ENCODE peak calls at places on chromosomes 4 and X, in nine cellular contexts. One of them, this sample, is unnamed.

GRCh38 chr4:7847206-7847605 is 92.5 kb downstream of the AFAP1 start:
- DNase-seq in esophagus squamous epithelium: no peak
- DNase-seq in cardiac fibroblast: no peak
- DNase-seq in endothelial cell: no peak
- DNase-seq in progenitor cell of endocrine pancreas: no peak
- DNase-seq in upper lobe of right lung: no peak
- DNase-seq in GM20000: no peak
- DNase-seq in brain microvascular endothelial cell: no peak
- DNase-seq in activated CD8-positive, alpha-beta T cell treated with anti-CD3 and anti-CD28 coated beads for 36 hours: no peak
- DNase-seq in this sample: no peak

GRCh38 chr4:123350191-123350544 is 46.4 kb upstream of the SPRY1 start:
- DNase-seq in esophagus squamous epithelium: no peak
- DNase-seq in cardiac fibroblast: peak
- DNase-seq in endothelial cell: peak
- DNase-seq in progenitor cell of endocrine pancreas: no peak
- DNase-seq in upper lobe of right lung: no peak
- DNase-seq in GM20000: no peak
- DNase-seq in brain microvascular endothelial cell: no peak
- DNase-seq in activated CD8-positive, alpha-beta T cell treated with anti-CD3 and anti-CD28 coated beads for 36 hours: peak
- DNase-seq in this sample: no peak

GRCh38 chrX:2311483-2311882 is 189.3 kb downstream of the DHRSX start:
- DNase-seq in esophagus squamous epithelium: no peak
- DNase-seq in cardiac fibroblast: no peak
- DNase-seq in endothelial cell: no peak
- DNase-seq in progenitor cell of endocrine pancreas: no peak
- DNase-seq in upper lobe of right lung: no peak
- DNase-seq in GM20000: no peak
- DNase-seq in brain microvascular endothelial cell: no peak
- DNase-seq in activated CD8-positive, alpha-beta T cell treated with anti-CD3 and anti-CD28 coated beads for 36 hours: no peak
- DNase-seq in this sample: no peak

GRCh38 chr4:173091362-173091761 is 77.2 kb upstream of the GALNT7 start:
- DNase-seq in esophagus squamous epithelium: no peak
- DNase-seq in cardiac fibroblast: no peak
- DNase-seq in endothelial cell: no peak
- DNase-seq in progenitor cell of endocrine pancreas: no peak
- DNase-seq in upper lobe of right lung: no peak
- DNase-seq in GM20000: no peak
- DNase-seq in brain microvascular endothelial cell: no peak
- DNase-seq in activated CD8-positive, alpha-beta T cell treated with anti-CD3 and anti-CD28 coated beads for 36 hours: no peak
- DNase-seq in this sample: no peak

GRCh38 chr4:70943115-70943514 is 40.9 kb downstream of the MOB1B start:
- DNase-seq in esophagus squamous epithelium: no peak
- DNase-seq in cardiac fibroblast: no peak
- DNase-seq in endothelial cell: no peak
- DNase-seq in progenitor cell of endocrine pancreas: no peak
- DNase-seq in upper lobe of right lung: no peak
- DNase-seq in GM20000: no peak
- DNase-seq in brain microvascular endothelial cell: no peak
- DNase-seq in activated CD8-positive, alpha-beta T cell treated with anti-CD3 and anti-CD28 coated beads for 36 hours: no peak
- DNase-seq in this sample: no peak

GRCh38 chr4:83282049-83282535 is 2.5 kb downstream of the COQ2 start:
- DNase-seq in esophagus squamous epithelium: no peak
- DNase-seq in cardiac fibroblast: peak
- DNase-seq in endothelial cell: peak
- DNase-seq in progenitor cell of endocrine pancreas: peak
- DNase-seq in upper lobe of right lung: no peak
- DNase-seq in GM20000: peak
- DNase-seq in brain microvascular endothelial cell: peak
- DNase-seq in activated CD8-positive, alpha-beta T cell treated with anti-CD3 and anti-CD28 coated beads for 36 hours: peak
- DNase-seq in this sample: no peak

GRCh38 chrX:37060999-37061398 is 52.8 kb downstream of the FAM47C start:
- DNase-seq in esophagus squamous epithelium: no peak
- DNase-seq in cardiac fibroblast: peak
- DNase-seq in endothelial cell: peak
- DNase-seq in progenitor cell of endocrine pancreas: no peak
- DNase-seq in upper lobe of right lung: no peak
- DNase-seq in GM20000: peak
- DNase-seq in brain microvascular endothelial cell: peak
- DNase-seq in activated CD8-positive, alpha-beta T cell treated with anti-CD3 and anti-CD28 coated beads for 36 hours: peak
- DNase-seq in this sample: no peak

GRCh38 chrX:31580726-31581125 is 508.9 kb upstream of the FTHL17 start:
- DNase-seq in esophagus squamous epithelium: no peak
- DNase-seq in cardiac fibroblast: peak
- DNase-seq in endothelial cell: no peak
- DNase-seq in progenitor cell of endocrine pancreas: no peak
- DNase-seq in upper lobe of right lung: no peak
- DNase-seq in GM20000: no peak
- DNase-seq in brain microvascular endothelial cell: peak
- DNase-seq in activated CD8-positive, alpha-beta T cell treated with anti-CD3 and anti-CD28 coated beads for 36 hours: no peak
- DNase-seq in this sample: no peak

GRCh38 chr4:185921583-185922555 is 109.9 kb upstream of the SORBS2 start:
- DNase-seq in esophagus squamous epithelium: no peak
- DNase-seq in cardiac fibroblast: peak
- DNase-seq in endothelial cell: no peak
- DNase-seq in progenitor cell of endocrine pancreas: no peak
- DNase-seq in upper lobe of right lung: no peak
- DNase-seq in GM20000: no peak
- DNase-seq in brain microvascular endothelial cell: peak
- DNase-seq in activated CD8-positive, alpha-beta T cell treated with anti-CD3 and anti-CD28 coated beads for 36 hours: no peak
- DNase-seq in this sample: no peak

GRCh38 chr4:174826660-174827059 is 2.4 kb downstream of the GLRA3 start:
- DNase-seq in esophagus squamous epithelium: no peak
- DNase-seq in cardiac fibroblast: no peak
- DNase-seq in endothelial cell: no peak
- DNase-seq in progenitor cell of endocrine pancreas: no peak
- DNase-seq in upper lobe of right lung: no peak
- DNase-seq in GM20000: no peak
- DNase-seq in brain microvascular endothelial cell: no peak
- DNase-seq in activated CD8-positive, alpha-beta T cell treated with anti-CD3 and anti-CD28 coated beads for 36 hours: no peak
- DNase-seq in this sample: no peak

GRCh38 chr4:174834477-174834876 is 5.4 kb upstream of the GLRA3 start:
- DNase-seq in esophagus squamous epithelium: no peak
- DNase-seq in cardiac fibroblast: no peak
- DNase-seq in endothelial cell: no peak
- DNase-seq in progenitor cell of endocrine pancreas: no peak
- DNase-seq in upper lobe of right lung: no peak
- DNase-seq in GM20000: no peak
- DNase-seq in brain microvascular endothelial cell: no peak
- DNase-seq in activated CD8-positive, alpha-beta T cell treated with anti-CD3 and anti-CD28 coated beads for 36 hours: no peak
- DNase-seq in this sample: no peak

DNA sequence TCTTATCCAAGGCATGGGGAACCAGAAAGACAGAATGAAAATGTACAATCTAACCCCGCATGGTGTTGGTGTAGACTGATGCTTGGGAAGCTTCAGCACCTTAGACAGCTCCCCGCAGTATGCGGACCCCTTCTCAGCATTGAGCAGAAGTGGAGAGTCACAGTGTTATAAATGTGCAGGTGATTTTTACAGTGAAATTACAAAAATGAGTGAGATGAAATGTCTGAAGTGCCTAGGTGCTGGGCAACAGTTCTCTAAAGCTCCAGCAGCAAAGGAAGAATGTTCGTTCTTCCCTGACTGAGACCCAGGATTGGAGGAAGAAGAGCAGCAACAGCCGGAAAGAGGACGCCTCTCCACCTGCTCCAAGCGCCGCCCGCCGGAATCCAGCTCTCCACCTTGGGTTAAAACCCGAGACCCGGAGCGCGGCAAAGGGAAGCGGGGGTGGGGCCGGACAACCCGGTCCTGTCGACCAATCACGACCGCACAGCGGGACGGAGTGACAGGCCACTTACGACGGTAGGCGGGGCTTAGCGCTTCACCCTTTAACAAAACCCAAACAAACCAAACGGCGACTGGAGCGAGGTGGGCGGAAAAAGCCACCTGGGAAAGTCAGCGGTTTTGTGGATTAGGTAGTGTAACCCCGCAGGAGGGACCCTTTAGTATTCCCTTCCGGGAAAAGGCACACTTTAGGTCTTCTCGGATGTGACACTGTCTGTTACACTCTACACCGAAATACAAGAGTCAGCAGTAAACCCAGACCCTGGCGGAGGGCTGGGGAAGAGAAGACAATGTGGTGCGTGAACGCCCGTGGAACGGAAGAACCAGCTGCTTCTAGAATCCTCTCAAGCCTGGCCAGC is at the start of gene GLRA3:
- DNase-seq in esophagus squamous epithelium: no peak
- DNase-seq in cardiac fibroblast: peak
- DNase-seq in endothelial cell: peak
- DNase-seq in progenitor cell of endocrine pancreas: peak
- DNase-seq in upper lobe of right lung: peak
- DNase-seq in GM20000: peak
- DNase-seq in brain microvascular endothelial cell: peak
- DNase-seq in activated CD8-positive, alpha-beta T cell treated with anti-CD3 and anti-CD28 coated beads for 36 hours: peak
- DNase-seq in this sample: peak
- TF ChIP-seq CTCF in esophagus squamous epithelium: no peak
- TF ChIP-seq CTCF in cardiac fibroblast: no peak
- TF ChIP-seq CTCF in endothelial cell: no peak
- TF ChIP-seq CTCF in progenitor cell of endocrine pancreas: peak
- TF ChIP-seq CTCF in upper lobe of right lung: no peak
- TF ChIP-seq CTCF in GM20000: no peak
- TF ChIP-seq CTCF in brain microvascular endothelial cell: no peak
- TF ChIP-seq CTCF in activated CD8-positive, alpha-beta T cell treated with anti-CD3 and anti-CD28 coated beads for 36 hours: no peak
- TF ChIP-seq CTCF in this sample: no peak

DNA sequence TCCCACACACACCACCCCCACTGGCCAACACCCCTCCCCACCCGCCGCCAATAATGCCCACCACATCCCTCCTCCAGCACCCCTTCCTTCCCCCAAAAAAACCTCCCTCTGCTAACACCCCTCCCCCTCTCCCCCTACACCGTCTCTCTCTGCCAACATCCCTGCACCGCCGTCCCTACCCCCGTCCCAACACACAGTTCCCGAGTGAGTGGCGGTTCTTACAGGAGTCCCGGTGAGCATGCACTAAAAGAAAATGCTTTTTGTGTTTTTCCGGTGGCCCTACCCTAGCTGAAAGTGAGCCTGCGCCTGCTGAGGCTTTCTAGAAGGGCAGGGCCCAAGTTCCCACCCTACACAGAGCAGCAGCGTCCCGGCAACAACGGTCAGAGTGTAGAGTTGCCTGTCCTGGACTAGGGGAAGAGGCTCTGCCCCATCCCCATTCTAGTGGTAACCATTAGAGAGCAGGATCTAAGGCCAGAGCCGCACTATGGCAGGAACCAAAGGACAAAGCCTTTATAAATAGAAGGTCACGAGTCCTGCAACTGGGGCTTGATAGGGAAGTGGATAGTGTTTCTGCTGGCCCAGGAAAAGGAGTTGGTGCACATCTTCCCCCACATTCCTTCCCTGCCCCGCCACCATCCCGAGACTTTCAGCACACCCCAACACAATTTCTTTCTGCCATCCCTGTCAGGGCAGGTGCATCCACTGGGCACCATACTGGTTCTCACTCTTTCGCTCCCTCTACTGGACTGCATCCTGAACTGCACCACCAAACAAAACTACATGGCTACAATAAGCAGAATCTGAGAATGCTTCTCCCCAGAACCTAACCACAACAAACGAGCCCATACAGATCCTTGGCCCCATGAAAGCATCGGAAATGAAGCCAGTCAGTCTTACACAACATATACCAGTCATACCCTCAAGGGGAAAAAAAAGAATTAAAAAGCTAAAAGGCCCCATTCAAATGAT is 78.1 kb upstream of the PAGE3 start:
- DNase-seq in esophagus squamous epithelium: no peak
- DNase-seq in cardiac fibroblast: peak
- DNase-seq in endothelial cell: no peak
- DNase-seq in progenitor cell of endocrine pancreas: no peak
- DNase-seq in upper lobe of right lung: no peak
- DNase-seq in GM20000: peak
- DNase-seq in brain microvascular endothelial cell: no peak
- DNase-seq in activated CD8-positive, alpha-beta T cell treated with anti-CD3 and anti-CD28 coated beads for 36 hours: peak
- DNase-seq in this sample: no peak
- TF ChIP-seq CTCF in esophagus squamous epithelium: peak
- TF ChIP-seq CTCF in cardiac fibroblast: peak
- TF ChIP-seq CTCF in endothelial cell: no peak
- TF ChIP-seq CTCF in progenitor cell of endocrine pancreas: peak
- TF ChIP-seq CTCF in upper lobe of right lung: peak
- TF ChIP-seq CTCF in GM20000: peak
- TF ChIP-seq CTCF in brain microvascular endothelial cell: peak
- TF ChIP-seq CTCF in activated CD8-positive, alpha-beta T cell treated with anti-CD3 and anti-CD28 coated beads for 36 hours: peak
- TF ChIP-seq CTCF in this sample: peak

GRCh38 chrX:152656890-152657289 is 19.2 kb downstream of the GABRQ start:
- DNase-seq in esophagus squamous epithelium: no peak
- DNase-seq in cardiac fibroblast: no peak
- DNase-seq in endothelial cell: no peak
- DNase-seq in progenitor cell of endocrine pancreas: no peak
- DNase-seq in upper lobe of right lung: no peak
- DNase-seq in GM20000: no peak
- DNase-seq in brain microvascular endothelial cell: no peak
- DNase-seq in activated CD8-positive, alpha-beta T cell treated with anti-CD3 and anti-CD28 coated beads for 36 hours: no peak
- DNase-seq in this sample: no peak

GRCh38 chrX:152656087-152656486 is 18.4 kb downstream of the GABRQ start:
- DNase-seq in esophagus squamous epithelium: no peak
- DNase-seq in cardiac fibroblast: no peak
- DNase-seq in endothelial cell: no peak
- DNase-seq in progenitor cell of endocrine pancreas: no peak
- DNase-seq in upper lobe of right lung: no peak
- DNase-seq in GM20000: no peak
- DNase-seq in brain microvascular endothelial cell: no peak
- DNase-seq in activated CD8-positive, alpha-beta T cell treated with anti-CD3 and anti-CD28 coated beads for 36 hours: no peak
- DNase-seq in this sample: no peak

GRCh38 chrX:152652467-152652866 is 14.8 kb downstream of the GABRQ start:
- DNase-seq in esophagus squamous epithelium: no peak
- DNase-seq in cardiac fibroblast: no peak
- DNase-seq in endothelial cell: no peak
- DNase-seq in progenitor cell of endocrine pancreas: no peak
- DNase-seq in upper lobe of right lung: no peak
- DNase-seq in GM20000: no peak
- DNase-seq in brain microvascular endothelial cell: no peak
- DNase-seq in activated CD8-positive, alpha-beta T cell treated with anti-CD3 and anti-CD28 coated beads for 36 hours: no peak
- DNase-seq in this sample: no peak

GRCh38 chrX:152663086-152663485 is 25.4 kb downstream of the GABRQ start:
- DNase-seq in esophagus squamous epithelium: no peak
- DNase-seq in cardiac fibroblast: no peak
- DNase-seq in endothelial cell: no peak
- DNase-seq in progenitor cell of endocrine pancreas: no peak
- DNase-seq in upper lobe of right lung: no peak
- DNase-seq in GM20000: no peak
- DNase-seq in brain microvascular endothelial cell: no peak
- DNase-seq in activated CD8-positive, alpha-beta T cell treated with anti-CD3 and anti-CD28 coated beads for 36 hours: no peak
- DNase-seq in this sample: no peak

DNA sequence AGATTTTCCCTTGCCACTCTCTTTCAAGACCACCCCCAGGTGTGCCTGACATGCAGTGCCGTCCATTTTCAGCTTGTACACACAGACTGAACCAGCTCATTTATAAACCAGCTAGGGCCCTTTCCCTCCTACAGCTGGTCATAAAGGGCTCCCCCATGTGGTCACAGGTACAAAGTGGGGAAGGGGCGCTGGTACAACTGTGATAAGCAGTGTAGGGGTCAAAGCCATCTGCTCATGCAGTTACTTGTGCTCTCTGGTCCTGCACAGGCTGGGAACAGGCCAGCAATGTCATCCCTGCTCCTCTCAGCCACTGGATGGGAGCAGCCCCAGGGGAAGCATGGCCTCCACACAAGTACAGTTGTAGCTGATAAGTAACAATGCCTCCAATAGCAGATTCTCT is 20.6 kb downstream of the GABRQ start:
- DNase-seq in esophagus squamous epithelium: no peak
- DNase-seq in cardiac fibroblast: no peak
- DNase-seq in endothelial cell: peak
- DNase-seq in progenitor cell of endocrine pancreas: no peak
- DNase-seq in upper lobe of right lung: no peak
- DNase-seq in GM20000: no peak
- DNase-seq in brain microvascular endothelial cell: no peak
- DNase-seq in activated CD8-positive, alpha-beta T cell treated with anti-CD3 and anti-CD28 coated beads for 36 hours: no peak
- DNase-seq in this sample: no peak
- TF ChIP-seq CTCF in esophagus squamous epithelium: no peak
- TF ChIP-seq CTCF in cardiac fibroblast: no peak
- TF ChIP-seq CTCF in endothelial cell: no peak
- TF ChIP-seq CTCF in progenitor cell of endocrine pancreas: peak
- TF ChIP-seq CTCF in upper lobe of right lung: no peak
- TF ChIP-seq CTCF in GM20000: peak
- TF ChIP-seq CTCF in brain microvascular endothelial cell: peak
- TF ChIP-seq CTCF in activated CD8-positive, alpha-beta T cell treated with anti-CD3 and anti-CD28 coated beads for 36 hours: no peak
- TF ChIP-seq CTCF in this sample: no peak

GRCh38 chr4:54440394-54441223 is 211.5 kb downstream of the PDGFRA start:
- DNase-seq in esophagus squamous epithelium: no peak
- DNase-seq in cardiac fibroblast: peak
- DNase-seq in endothelial cell: peak
- DNase-seq in progenitor cell of endocrine pancreas: no peak
- DNase-seq in upper lobe of right lung: no peak
- DNase-seq in GM20000: no peak
- DNase-seq in brain microvascular endothelial cell: peak
- DNase-seq in activated CD8-positive, alpha-beta T cell treated with anti-CD3 and anti-CD28 coated beads for 36 hours: peak
- DNase-seq in this sample: no peak
- TF ChIP-seq CTCF in esophagus squamous epithelium: peak
- TF ChIP-seq CTCF in cardiac fibroblast: peak
- TF ChIP-seq CTCF in endothelial cell: peak
- TF ChIP-seq CTCF in progenitor cell of endocrine pancreas: peak
- TF ChIP-seq CTCF in upper lobe of right lung: peak
- TF ChIP-seq CTCF in GM20000: no peak
- TF ChIP-seq CTCF in brain microvascular endothelial cell: peak
- TF ChIP-seq CTCF in activated CD8-positive, alpha-beta T cell treated with anti-CD3 and anti-CD28 coated beads for 36 hours: peak
- TF ChIP-seq CTCF in this sample: peak